ENCODE peak calls at places on chromosomes 5 and 9, in eight cellular contexts. Z is activated CD8-positive, alpha-beta T cell treated with anti-CD3 and anti-CD28 coated beads, Interleukin-2, amount 10 ng/mL, durations not matched to agents 7 days and 5 days; G is HuH-7; B is AG08396; N is activated T-cell treated with anti-CD3 and anti-CD28 coated beads for 24 hours; J is AML-193; O is neural crest cell; P is right lobe of liver. X is an unnamed sample.
A peak's percentile ranks its signal among the peaks of the same experiment; 100 is the strongest.

GRCh38 chr5:485113-485942 is 38.9 kb downstream of the SLC9A3 start:
- DNase-seq in B (no peak), N (no peak), P (no peak), J (no peak), Z (no peak), G (no peak), O (no peak), X (no peak)

GRCh38 chr9:89845321-89845720 is 240.5 kb downstream of the GADD45G start:
- DNase-seq in Z (no peak), O (no peak), B (no peak), J (no peak), P (no peak), N (no peak), G (no peak), X (peak; percentile 22)

GRCh38 chr5:79890119-79890870 is 100.8 kb downstream of the MTX3 start:
- DNase-seq in N (no peak), G (no peak), J (no peak), B (no peak), Z (no peak), O (no peak), P (no peak), X (no peak)

GRCh38 chr5:94941113-94941765 is 322.8 kb downstream of the SLF1 start:
- DNase-seq in Z (no peak), G (no peak), B (no peak), P (no peak), J (no peak), N (no peak), O (no peak), X (no peak)

GRCh38 chr5:159061186-159061796 is 38.4 kb downstream of the EBF1 start:
- DNase-seq in O (peak; percentile 39), P (no peak), B (peak; percentile 50), J (no peak), G (no peak), N (no peak), Z (no peak), X (no peak)

GRCh38 chr9:93893899-93894690 is 61.1 kb downstream of the BARX1 start:
- DNase-seq in N (no peak), P (peak; percentile 61), G (peak; percentile 45), O (no peak), Z (no peak), J (no peak), B (no peak), X (peak; percentile 81)

GRCh38 chr5:52920929-52921328 is 68.2 kb upstream of the ITGA2 start:
- DNase-seq in N (no peak), Z (no peak), P (no peak), B (peak; percentile 8), J (no peak), G (no peak), O (no peak), X (no peak)

GRCh38 chr9:23851024-23851629 is 25.1 kb upstream of the ELAVL2 start:
- DNase-seq in G (no peak), P (peak; percentile 25), Z (no peak), N (no peak), J (no peak), B (no peak), O (peak; percentile 51), X (no peak)

GRCh38 chr5:78591972-78592700 is 56.4 kb downstream of the LHFPL2 start:
- DNase-seq in O (no peak), N (no peak), G (no peak), B (no peak), Z (no peak), J (no peak), P (no peak), X (no peak)

GRCh38 chr9:105437704-105438103 is 10.1 kb upstream of the FSD1L start:
- DNase-seq in O (no peak), J (no peak), N (no peak), G (no peak), P (no peak), Z (no peak), B (no peak), X (no peak)

GRCh38 chr5:107459637-107460036 is 211.1 kb downstream of the EFNA5 start:
- DNase-seq in J (no peak), B (no peak), N (no peak), Z (no peak), P (no peak), O (no peak), G (no peak), X (no peak)

X was measured in left lobe of liver.